ENCODE peak calls at places on chromosomes 2 and 18, in five cellular contexts. N, R, V, Q and L are unnamed samples.
A peak's percentile ranks its signal among the peaks of the same experiment; 100 is the strongest.

GRCh38 chr2:71238089-71238488 is 11.2 kb upstream of the PAIP2B start:
- ATAC-seq in N (no peak), R (no peak), V (no peak), Q (no peak), L (no peak)

GRCh38 chr2:227871375-227871788 is at the start of gene DAW1:
- ATAC-seq in N (peak; percentile 56), R (peak; percentile 62), V (peak; percentile 90), Q (peak; percentile 80), L (peak; percentile 88)

GRCh38 chr2:217393585-217394032 is 533.7 kb upstream of the TNP1 start:
- ATAC-seq in N (no peak), R (no peak), V (peak; percentile 96), Q (no peak), L (no peak)

GRCh38 chr2:217943379-217944321 is 59.1 kb downstream of the TNS1 start:
- ATAC-seq in N (peak; percentile 88), R (peak; percentile 91), V (peak; percentile 89), Q (peak; percentile 29), L (peak; percentile 22)

GRCh38 chr18:711330-711692 is 1.1 kb downstream of the ENOSF1 start:
- ATAC-seq in N (no peak), R (no peak), V (peak; percentile 6), Q (no peak), L (no peak)

GRCh38 chr2:51251356-51251755 is 219.4 kb upstream of the NRXN1 start:
- ATAC-seq in N (no peak), R (no peak), V (no peak), Q (no peak), L (no peak)

GRCh38 chr18:49048361-49048760 is 97.6 kb upstream of the SMAD7 start:
- ATAC-seq in N (no peak), R (no peak), V (no peak), Q (no peak), L (peak; percentile 77)

GRCh38 chr2:33377048-33377447 is 99.4 kb upstream of the RASGRP3 start:
- ATAC-seq in N (no peak), R (no peak), V (peak; percentile 42), Q (no peak), L (no peak)

GRCh38 chr2:101307503-101307902 is 998 bp downstream of the RNF149 start:
- ATAC-seq in N (no peak), R (no peak), V (no peak), Q (peak; percentile 13), L (peak; percentile 50)

GRCh38 chr2:219286436-219287115 is 7.4 kb downstream of the DNAJB2 start:
- ATAC-seq in N (peak; percentile 7), R (no peak), V (no peak), Q (no peak), L (peak; percentile 17)